ENCODE peak calls at places on chromosome 6, in six cellular contexts. C, S, L, F, X and K are unnamed samples.

GRCh38 chr6:108564178-108564577 is 3.5 kb downstream of the FOXO3 start:
- DNase-seq in X (no peak), S (peak), L (no peak), C (no peak), F (peak), K (no peak)

GRCh38 chr6:15329154-15329781 is 83.4 kb downstream of the JARID2 start:
- DNase-seq in F (peak), X (no peak), S (peak), C (no peak), L (no peak), K (peak)

GRCh38 chr6:62652692-62653328 is 366.8 kb upstream of the KHDRBS2 start:
- DNase-seq in S (peak), X (no peak), F (peak), C (no peak), L (peak), K (peak)

GRCh38 chr6:139743629-139744028 is 369.2 kb upstream of the CITED2 start:
- DNase-seq in X (no peak), C (no peak), F (peak), L (no peak), S (peak), K (no peak)

GRCh38 chr6:12472601-12473038 is 182.5 kb downstream of the EDN1 start:
- DNase-seq in L (no peak), S (peak), X (no peak), F (peak), C (no peak), K (peak)

GRCh38 chr6:10534418-10534760 is 13.2 kb downstream of the GCNT2 start:
- DNase-seq in C (no peak), F (no peak), L (no peak), X (no peak), S (no peak), K (no peak)

GRCh38 chr6:41740366-41741162 is 5.2 kb upstream of the TFEB start:
- DNase-seq in L (no peak), F (no peak), C (no peak), S (no peak), X (no peak), K (no peak)

GRCh38 chr6:75283907-75284284 is 696 bp downstream of the TMEM30A start:
- DNase-seq in F (no peak), L (no peak), S (no peak), C (no peak), X (no peak), K (peak)

GRCh38 chr6:46637145-46637544 is 15.5 kb downstream of the CYP39A1 start:
- DNase-seq in S (peak), X (no peak), L (no peak), C (no peak), F (peak), K (no peak)

GRCh38 chr6:112311950-112312547 is 35.1 kb upstream of the RFPL4B start:
- DNase-seq in L (no peak), X (no peak), C (no peak), F (peak), S (peak), K (peak)

GRCh38 chr6:89574860-89575561 is 63.5 kb downstream of the LYRM2 start:
- DNase-seq in L (no peak), X (no peak), S (no peak), F (no peak), C (no peak), K (peak)

GRCh38 chr6:107154131-107154906 is 39.0 kb upstream of the BEND3 start:
- DNase-seq in L (peak), S (no peak), X (no peak), F (no peak), C (peak), K (peak)

GRCh38 chr6:17167327-17167979 is 65.6 kb downstream of the STMND1 start:
- DNase-seq in L (peak), F (peak), X (peak), C (peak), S (peak), K (peak)

GRCh38 chr6:2802521-2803060 is 37.4 kb downstream of the WRNIP1 start:
- DNase-seq in L (no peak), F (no peak), C (no peak), S (no peak), X (no peak), K (no peak)

GRCh38 chr6:136253734-136254133 is 3.6 kb upstream of the MTFR2 start:
- DNase-seq in L (no peak), C (no peak), F (no peak), X (no peak), S (no peak), K (no peak)

GRCh38 chr6:54070025-54070424 is 41.2 kb upstream of the MLIP start:
- DNase-seq in F (no peak), S (no peak), C (no peak), L (no peak), X (no peak), K (no peak)

GRCh38 chr6:45845546-45845945 is 170.1 kb downstream of the CLIC5 start:
- DNase-seq in L (no peak), X (no peak), C (no peak), F (no peak), S (no peak), K (no peak)

GRCh38 chr6:1348675-1349074 is 36.8 kb downstream of the FOXQ1 start:
- DNase-seq in S (peak), X (no peak), C (peak), F (peak), L (no peak), K (peak)

GRCh38 chr6:42784739-42785498 is 3.1 kb downstream of the BICRAL start:
- DNase-seq in S (no peak), F (no peak), X (no peak), C (no peak), L (no peak), K (no peak)

GRCh38 chr6:42781811-42782688 is at the start of gene BICRAL:
- DNase-seq in F (peak), C (peak), L (peak), X (no peak), S (peak), K (peak)

GRCh38 chr6:42783177-42783875 is 1.5 kb downstream of the BICRAL start:
- DNase-seq in L (peak), C (peak), F (peak), S (peak), X (no peak), K (peak)

GRCh38 chr6:42782689-42783176 is 881 bp downstream of the BICRAL start:
- DNase-seq in C (peak), L (peak), F (peak), S (peak), X (no peak), K (peak)

DNA sequence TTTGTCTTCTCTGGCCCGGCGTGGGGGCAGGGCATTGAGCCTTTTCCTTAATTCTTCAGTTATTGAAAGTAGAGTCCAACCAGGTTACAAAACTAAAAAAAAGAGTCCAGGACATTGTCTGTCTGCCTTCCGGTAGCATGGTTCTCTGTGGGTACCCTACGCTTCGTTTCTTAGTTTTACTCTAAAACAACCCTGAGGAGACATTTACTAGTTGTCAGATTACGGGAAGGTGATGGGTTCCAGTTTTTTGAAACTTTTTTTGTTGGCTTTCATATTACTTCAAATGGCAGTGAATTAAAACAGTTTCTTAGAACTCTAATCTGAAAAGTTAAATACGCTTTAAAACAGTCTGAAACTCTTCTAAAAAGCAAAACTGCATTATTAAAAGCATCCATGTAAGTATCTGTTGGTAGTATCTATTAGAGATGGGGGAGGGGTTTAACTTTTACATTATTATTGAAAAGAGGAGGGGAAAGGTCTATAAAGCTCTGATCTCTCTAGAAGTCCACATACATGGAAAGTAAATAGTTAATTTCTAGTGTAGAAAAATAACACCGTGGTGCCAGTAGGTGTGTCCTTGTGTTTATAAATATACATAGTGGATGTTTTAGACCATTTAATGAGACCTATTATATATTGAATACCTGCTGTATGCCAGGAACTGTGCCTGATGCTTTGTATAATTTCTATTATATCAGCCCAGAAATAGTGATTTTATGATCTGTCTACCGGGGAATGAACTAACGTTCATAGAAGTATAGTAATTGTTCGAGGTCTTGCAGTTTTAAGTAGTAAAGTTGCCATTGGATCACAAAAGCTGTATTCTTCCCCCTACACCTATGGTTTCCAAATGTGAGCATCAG is 2.3 kb downstream of the BICRAL start:
- DNase-seq in F (no peak), C (no peak), L (no peak), X (no peak), S (no peak), K (no peak)
- H3K4ac ChIP-seq in F (peak), C (peak), L (peak), X (peak), S (peak), K (peak)

GRCh38 chr6:87815449-87815848 is 113.4 kb upstream of the AKIRIN2 start:
- DNase-seq in X (no peak), L (no peak), S (no peak), F (no peak), C (no peak), K (no peak)
- H2BK15ac ChIP-seq in X (no peak), L (no peak), S (no peak), F (no peak), C (no peak), K (no peak)

GRCh38 chr6:169912266-169913095 is 161.1 kb downstream of the ERMARD start:
- DNase-seq in F (no peak), L (no peak), S (no peak), X (no peak), C (no peak), K (no peak)
- H3K4ac ChIP-seq in F (no peak), L (no peak), S (no peak), X (no peak), C (no peak), K (no peak)

GRCh38 chr6:56458324-56458884 is 184.3 kb downstream of the DST start:
- DNase-seq in S (no peak), C (no peak), F (no peak), L (no peak), X (no peak), K (no peak)

GRCh38 chr6:56450882-56451739 is 191.6 kb downstream of the DST start:
- DNase-seq in C (no peak), L (no peak), S (peak), X (no peak), F (peak), K (no peak)

GRCh38 chr6:56459030-56459805 is 183.5 kb downstream of the DST start:
- DNase-seq in S (no peak), F (no peak), X (no peak), L (no peak), C (no peak), K (no peak)

GRCh38 chr6:56456785-56457184 is 185.9 kb downstream of the DST start:
- DNase-seq in C (no peak), L (no peak), S (no peak), F (no peak), X (no peak), K (no peak)
- H2BK15ac ChIP-seq in C (no peak), L (no peak), S (no peak), F (no peak), X (no peak), K (no peak)

GRCh38 chr6:44073612-44074382 is 53.5 kb downstream of the MRPL14 start:
- DNase-seq in S (peak), C (peak), F (no peak), L (no peak), X (no peak), K (peak)
- H3K4ac ChIP-seq in S (peak), C (no peak), F (peak), L (no peak), X (peak), K (peak)